ENCODE peak calls at places on chromosomes 6 and 20, in seven cellular contexts. W, Q, R, U, N, H and M are unnamed samples. For H3K4me1 and H3K27me3, the result is how much of the 10 kb centered on the place peaks cover.

GRCh38 chr20:50794846-50795634 is at the start of gene BCAS4:
- DNase-seq in W (peak), Q (peak), R (peak), U (peak), N (peak), H (peak), M (peak)

GRCh38 chr6:41586564-41586963 is 40.4 kb downstream of the FOXP4 start:
- DNase-seq in W (no peak), Q (no peak), R (no peak), U (no peak), N (no peak), H (no peak), M (no peak)

GRCh38 chr6:167565884-167566491 is 241.1 kb downstream of the TTLL2 start:
- DNase-seq in W (no peak), Q (no peak), R (peak), U (no peak), N (peak), H (no peak), M (no peak)

GRCh38 chr6:92271101-92271500 is 1148.3 kb downstream of the EPHA7 start:
- DNase-seq in W (no peak), Q (no peak), R (no peak), U (no peak), N (no peak), H (no peak), M (no peak)

GRCh38 chr6:157268835-157269234 is 54.5 kb downstream of the TMEM242 start:
- DNase-seq in W (no peak), Q (no peak), R (no peak), U (no peak), N (no peak), H (no peak), M (no peak)

GRCh38 chr20:58544891-58545290 is 29.7 kb upstream of the APCDD1L start:
- DNase-seq in W (no peak), Q (no peak), R (no peak), U (no peak), N (no peak), H (no peak), M (no peak)

GRCh38 chr6:117495873-117496272 is 13.4 kb downstream of the DCBLD1 start:
- DNase-seq in W (no peak), Q (no peak), R (no peak), U (no peak), N (no peak), H (no peak), M (no peak)

GRCh38 chr6:88166493-88166900 is 350 bp upstream of the CNR1 start:
- DNase-seq in W (no peak), Q (no peak), R (no peak), U (peak), N (no peak), H (no peak), M (no peak)

GRCh38 chr6:87916446-87916845 is 131.2 kb upstream of the SPACA1 start:
- DNase-seq in W (no peak), Q (no peak), R (peak), U (no peak), N (no peak), H (no peak), M (no peak)

GRCh38 chr6:157569543-157569942 is 188.6 kb downstream of the ZDHHC14 start:
- DNase-seq in W (no peak), Q (no peak), R (no peak), U (no peak), N (no peak), H (peak), M (peak)

GRCh38 chr6:3340891-3341290 is 82.1 kb downstream of the PSMG4 start:
- DNase-seq in W (no peak), Q (no peak), R (no peak), U (no peak), N (no peak), H (no peak), M (no peak)

GRCh38 chr6:75171581-75172360 is 34.1 kb downstream of the COL12A1 start:
- DNase-seq in W (no peak), Q (no peak), R (no peak), U (no peak), N (no peak), H (no peak), M (no peak)

GRCh38 chr20:58127731-58128130 is 100.7 kb downstream of the ANKRD60 start:
- DNase-seq in W (no peak), Q (no peak), R (peak), U (no peak), N (peak), H (no peak), M (no peak)

GRCh38 chr6:128499079-128499705 is 21.2 kb downstream of the PTPRK start:
- DNase-seq in W (no peak), Q (no peak), R (no peak), U (no peak), N (no peak), H (no peak), M (no peak)

GRCh38 chr6:46734867-46735719 is at the start of gene PLA2G7:
- DNase-seq in W (no peak), Q (no peak), R (no peak), U (peak), N (no peak), H (no peak), M (no peak)

GRCh38 chr6:129350278-129350677 is 359.7 kb downstream of the ARHGAP18 start:
- DNase-seq in W (no peak), Q (no peak), R (no peak), U (no peak), N (no peak), H (no peak), M (no peak)

GRCh38 chr6:170147832-170148708 is 142.8 kb downstream of the DLL1 start:
- DNase-seq in W (peak), Q (no peak), R (no peak), U (no peak), N (no peak), H (peak), M (peak)

GRCh38 chr6:133340557-133340956 is 99.4 kb downstream of the EYA4 start:
- DNase-seq in W (no peak), Q (no peak), R (no peak), U (no peak), N (no peak), H (no peak), M (no peak)

DNA sequence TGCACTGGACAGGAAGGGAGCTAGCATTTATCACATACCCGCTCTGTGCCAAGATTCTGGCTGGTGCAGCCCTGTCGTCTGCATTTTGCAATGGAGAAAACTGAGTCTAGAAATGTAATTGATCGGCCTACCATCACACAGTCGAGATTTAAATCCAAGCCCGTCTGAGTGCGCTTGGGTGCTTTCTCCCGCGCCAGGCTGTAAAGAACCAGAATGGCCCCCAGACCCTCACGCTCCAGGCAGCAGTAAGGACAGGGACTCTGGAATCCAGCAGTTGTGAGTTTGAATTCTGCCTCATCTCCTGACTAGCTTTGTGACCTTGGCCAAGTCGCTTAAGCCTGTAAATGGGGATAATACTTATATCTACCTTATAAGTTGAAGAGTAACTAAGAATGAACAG is 10.8 kb downstream of the DYNLRB1 start:
- DNase-seq in W (no peak), Q (no peak), R (no peak), U (no peak), N (no peak), H (no peak), M (no peak)
- H3K4me1 ChIP-seq in W (under half), Q (under half), R (under half), U (under half), N (under half), H (under half), M (under half)

GRCh38 chr6:160259143-160259425 is 463 bp upstream of the SLC22A2 start:
- DNase-seq in W (no peak), Q (no peak), R (no peak), U (no peak), N (no peak), H (no peak), M (no peak)
- H3K27ac ChIP-seq in W (no peak), Q (no peak), R (no peak), U (no peak), N (peak), H (no peak), M (no peak)

GRCh38 chr20:63265891-63266515 is 6.6 kb upstream of the ARFGAP1 start:
- DNase-seq in W (no peak), Q (no peak), R (peak), U (no peak), N (no peak), H (no peak), M (no peak)
- H3K27me3 ChIP-seq in W (under half), Q (under half), R (under half), U (under half), N (under half), H (under half), M (under half)

DNA sequence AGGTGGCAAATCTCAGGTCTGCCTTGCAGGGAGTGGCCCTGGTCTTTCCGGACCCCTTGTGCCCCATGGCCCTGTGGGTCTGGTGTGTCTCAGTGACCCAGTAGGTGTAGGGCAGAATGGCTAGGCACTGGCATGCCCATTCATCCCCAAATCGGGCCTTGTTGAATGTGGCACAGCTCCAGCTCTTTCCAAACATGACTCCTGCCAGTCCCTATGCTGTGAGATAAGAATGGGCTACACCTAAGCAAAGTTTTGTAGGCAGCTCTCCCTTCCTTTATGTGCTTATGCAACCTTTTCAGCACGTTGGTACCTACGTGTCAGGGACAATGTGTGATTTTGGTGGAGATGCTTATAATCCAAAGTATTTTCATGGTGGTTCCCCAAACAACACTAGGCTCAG is 33.9 kb downstream of the FOXO3 start:
- DNase-seq in W (no peak), Q (no peak), R (no peak), U (peak), N (no peak), H (no peak), M (no peak)
- H3K4me1 ChIP-seq in W (under half), Q (under half), R (half or more), U (under half), N (under half), H (under half), M (under half)

DNA sequence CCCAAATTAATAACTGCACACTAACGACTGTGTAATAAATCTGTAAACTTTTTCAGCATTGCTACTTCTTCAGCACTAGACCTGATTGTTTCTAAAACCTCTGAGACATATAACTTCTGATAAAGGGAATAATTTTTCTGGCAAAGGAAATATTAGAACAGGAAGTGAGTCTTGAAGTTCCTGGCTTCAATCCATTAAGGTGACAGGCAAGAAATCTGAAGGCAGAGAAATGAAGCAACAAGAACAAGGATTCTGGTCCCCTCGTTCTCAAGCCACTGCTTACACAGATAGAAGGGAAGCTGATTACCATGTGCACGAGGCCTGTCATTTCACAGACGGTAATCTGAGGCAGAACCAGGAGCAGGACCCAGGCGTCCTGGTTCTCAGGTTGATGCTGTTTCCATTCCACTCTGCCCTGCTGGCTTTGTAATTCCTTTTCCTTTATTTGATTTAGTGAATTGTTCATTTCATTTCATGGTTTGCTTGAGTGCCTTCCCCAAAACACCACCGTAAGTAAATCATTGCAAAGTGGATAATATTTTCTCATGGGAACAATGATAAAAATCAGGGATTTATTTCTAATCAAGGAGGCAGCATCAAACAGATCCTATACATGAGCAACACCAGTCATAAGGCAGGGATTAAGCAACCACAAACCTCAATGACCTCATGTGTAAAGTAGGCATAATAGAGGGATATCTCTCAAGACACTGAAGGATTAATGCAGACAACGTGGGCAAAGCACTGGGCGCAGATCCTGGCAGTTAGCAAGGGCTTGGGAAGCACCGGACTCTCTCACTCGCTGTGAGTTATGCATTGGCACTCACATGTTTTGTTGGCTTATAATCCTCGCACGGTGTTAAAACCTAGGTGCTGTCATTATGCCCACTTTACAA is 229.6 kb upstream of the FOXQ1 start:
- DNase-seq in W (no peak), Q (no peak), R (no peak), U (no peak), N (no peak), H (no peak), M (no peak)
- H3K27ac ChIP-seq in W (no peak), Q (no peak), R (no peak), U (peak), N (no peak), H (no peak), M (no peak)

GRCh38 chr20:4953881-4954280 is 47.4 kb downstream of the SLC23A2 start:
- DNase-seq in W (no peak), Q (no peak), R (no peak), U (no peak), N (no peak), H (no peak), M (no peak)
- H3K27me3 ChIP-seq in W (under half), Q (under half), R (under half), U (under half), N (under half), H (under half), M (under half)

GRCh38 chr20:41308290-41308691 is 9.2 kb downstream of the ZHX3 start:
- DNase-seq in W (no peak), Q (no peak), R (no peak), U (no peak), N (no peak), H (no peak), M (no peak)
- H3K4me1 ChIP-seq in W (under half), Q (under half), R (under half), U (under half), N (under half), H (under half), M (under half)

GRCh38 chr20:10876558-10876957 is 202.8 kb upstream of the JAG1 start:
- DNase-seq in W (no peak), Q (no peak), R (no peak), U (no peak), N (no peak), H (no peak), M (no peak)
- H3K27ac ChIP-seq in W (no peak), Q (no peak), R (no peak), U (no peak), N (peak), H (no peak), M (no peak)

GRCh38 chr6:144214622-144215401 is 64.5 kb downstream of the STX11 start:
- DNase-seq in W (peak), Q (no peak), R (no peak), U (no peak), N (no peak), H (no peak), M (no peak)

GRCh38 chr6:144215402-144215931 is 65.2 kb downstream of the STX11 start:
- DNase-seq in W (peak), Q (no peak), R (peak), U (no peak), N (peak), H (no peak), M (peak)

GRCh38 chr6:144214029-144214428 is 63.7 kb downstream of the STX11 start:
- DNase-seq in W (no peak), Q (no peak), R (no peak), U (no peak), N (no peak), H (no peak), M (no peak)

GRCh38 chr6:144211160-144211559 is 60.8 kb downstream of the STX11 start:
- DNase-seq in W (no peak), Q (no peak), R (no peak), U (no peak), N (no peak), H (no peak), M (no peak)

DNA sequence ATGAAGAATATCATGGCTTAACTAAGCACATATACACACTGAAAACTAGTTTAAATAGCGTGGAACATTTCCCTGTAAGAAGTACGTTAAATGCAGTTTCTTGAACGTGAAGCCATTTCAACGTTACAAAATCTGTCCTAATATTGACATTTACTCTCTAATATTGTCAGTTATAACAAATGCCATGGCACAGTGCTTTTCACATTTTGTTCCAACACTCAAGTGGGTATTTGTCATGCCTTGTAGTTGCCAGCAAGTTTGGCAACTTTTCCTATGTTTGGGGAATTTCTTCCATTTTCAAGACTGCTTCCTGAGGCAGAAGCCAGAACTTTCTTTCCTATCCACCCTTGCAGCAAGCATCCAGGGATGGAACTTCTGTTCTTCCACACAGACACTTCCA is 63.0 kb downstream of the STX11 start:
- DNase-seq in W (no peak), Q (no peak), R (no peak), U (no peak), N (no peak), H (no peak), M (no peak)
- H3K27me3 ChIP-seq in W (under half), Q (under half), R (under half), U (under half), N (under half), H (under half), M (under half)